ENCODE peak calls at places on chromosomes 5 and 9, in nine cellular contexts. K is cardiac fibroblast, E is HCT116, T is body of pancreas, J is fibroblast of lung, C is HFF-Myc, B is choroid plexus epithelial cell, R is lower lobe of right lung, V is neural progenitor cell. M is an unnamed sample.

GRCh38 chr9:121902483-121903135 is 190.5 kb downstream of the TTLL11 start:
- DNase-seq in K (peak; percentile 96), E (no peak), T (no peak), J (peak; percentile 96), C (peak; percentile 93), B (peak; percentile 99), R (no peak), V (no peak), M (no peak)

GRCh38 chr9:128638580-128638979 is 18.1 kb downstream of the DYNC2I2 start:
- DNase-seq in K (no peak), E (no peak), T (no peak), J (no peak), C (no peak), B (no peak), R (no peak), V (no peak), M (no peak)

GRCh38 chr9:95440447-95440846 is 76.3 kb downstream of the PTCH1 start:
- DNase-seq in K (no peak), E (no peak), T (no peak), J (no peak), C (no peak), B (no peak), R (no peak), V (no peak), M (no peak)

GRCh38 chr9:105438136-105438839 is 9.5 kb upstream of the FSD1L start:
- DNase-seq in K (peak; percentile 73), E (no peak), T (no peak), J (peak; percentile 85), C (no peak), B (peak; percentile 94), R (no peak), V (no peak), M (no peak)

GRCh38 chr5:73152411-73153388 is 20.3 kb upstream of the TMEM174 start:
- DNase-seq in K (no peak), E (peak; percentile 6), T (no peak), J (no peak), C (no peak), B (no peak), R (no peak), V (no peak), M (no peak)

GRCh38 chr5:132055441-132055807 is 5.0 kb upstream of the IL3 start:
- DNase-seq in K (no peak), E (no peak), T (no peak), J (no peak), C (no peak), B (no peak), R (no peak), V (no peak), M (no peak)

GRCh38 chr5:175680020-175680419 is 22.1 kb downstream of the HRH2 start:
- DNase-seq in K (no peak), E (no peak), T (no peak), J (no peak), C (no peak), B (no peak), R (no peak), V (no peak), M (no peak)

GRCh38 chr5:55594636-55595035 is 59.9 kb upstream of the PLPP1 start:
- DNase-seq in K (peak; percentile 73), E (no peak), T (no peak), J (no peak), C (no peak), B (no peak), R (no peak), V (no peak), M (no peak)

GRCh38 chr9:134057751-134058701 is 9.8 kb downstream of the BRD3 start:
- DNase-seq in K (no peak), E (no peak), T (peak; percentile 14), J (no peak), C (no peak), B (no peak), R (peak; percentile 43), V (peak; percentile 14), M (peak; percentile 38)

GRCh38 chr9:117046666-117047327 is 359.7 kb downstream of the TRIM32 start:
- DNase-seq in K (peak; percentile 3), E (no peak), T (no peak), J (no peak), C (no peak), B (peak; percentile 13), R (no peak), V (no peak), M (no peak)

GRCh38 chr9:129287595-129288305 is 109.7 kb upstream of the IER5L start:
- DNase-seq in K (no peak), E (no peak), T (no peak), J (no peak), C (no peak), B (no peak), R (peak; percentile 34), V (no peak), M (no peak)

GRCh38 chr9:134784612-134785305 is 95.9 kb upstream of the FCN2 start:
- DNase-seq in K (no peak), E (no peak), T (no peak), J (no peak), C (no peak), B (no peak), R (no peak), V (peak; percentile 63), M (no peak)

GRCh38 chr9:127723450-127723849 is 7.6 kb downstream of the TTC16 start:
- DNase-seq in K (peak; percentile 41), E (no peak), T (no peak), J (peak; percentile 67), C (no peak), B (peak; percentile 35), R (no peak), V (no peak), M (no peak)

GRCh38 chr9:122190597-122191381 is 31.1 kb downstream of the MORN5 start:
- DNase-seq in K (peak; percentile 20), E (no peak), T (no peak), J (no peak), C (no peak), B (no peak), R (no peak), V (no peak), M (no peak)

GRCh38 chr5:78920604-78921003 is 64.5 kb downstream of the ARSB start:
- DNase-seq in K (peak; percentile 63), E (no peak), T (no peak), J (peak; percentile 74), C (peak; percentile 6), B (peak; percentile 84), R (no peak), V (no peak), M (no peak)
- TF ChIP-seq CTCF in K (peak; percentile 52), E (no peak), T (no peak), J (peak; percentile 70), C (peak; percentile 33), B (peak; percentile 77), R (no peak), V (peak; percentile 30), M (no peak)

DNA sequence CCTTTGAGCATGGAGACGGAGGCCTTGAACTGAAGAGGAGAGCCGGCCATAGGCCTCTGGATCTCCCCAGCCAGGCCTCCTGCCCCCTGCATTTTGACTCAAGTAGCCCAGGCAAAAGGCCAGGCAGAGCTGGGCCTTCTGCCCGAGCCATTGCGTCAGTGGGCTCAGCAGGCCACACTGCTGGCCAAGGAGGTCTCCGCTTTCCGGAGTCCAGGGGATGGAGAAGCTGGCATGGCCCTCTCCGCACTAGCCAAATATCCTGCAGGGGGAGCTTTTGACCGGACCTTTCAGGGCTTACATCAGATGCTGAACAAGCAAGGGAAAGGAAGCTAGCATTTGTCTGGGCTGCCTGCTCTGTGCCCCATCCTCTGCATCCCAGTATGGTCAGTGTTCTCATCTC is 386.8 kb downstream of the TRIM36 start:
- DNase-seq in K (no peak), E (no peak), T (no peak), J (no peak), C (no peak), B (no peak), R (peak; percentile 47), V (peak; percentile 20), M (no peak)
- TF ChIP-seq CTCF in K (no peak), E (peak; percentile 23), T (no peak), J (no peak), C (no peak), B (no peak), R (no peak), V (peak; percentile 40), M (no peak)

GRCh38 chr5:142922223-142922952 is 152.2 kb downstream of the ARHGAP26 start:
- DNase-seq in K (peak; percentile 72), E (no peak), T (no peak), J (peak; percentile 77), C (no peak), B (peak; percentile 79), R (no peak), V (peak; percentile 50), M (no peak)
- TF ChIP-seq CTCF in K (peak; percentile 43), E (peak; percentile 51), T (peak; percentile 37), J (peak; percentile 39), C (no peak), B (peak; percentile 42), R (peak; percentile 49), V (peak; percentile 60), M (peak; percentile 63)

GRCh38 chr9:696332-697090 is 145.0 kb upstream of the DMRT1 start:
- DNase-seq in K (peak; percentile 85), E (no peak), T (no peak), J (peak; percentile 68), C (no peak), B (peak; percentile 83), R (no peak), V (no peak), M (no peak)
- TF ChIP-seq CTCF in K (peak; percentile 41), E (no peak), T (no peak), J (peak; percentile 39), C (peak; percentile 30), B (peak; percentile 41), R (no peak), V (no peak), M (no peak)

DNA sequence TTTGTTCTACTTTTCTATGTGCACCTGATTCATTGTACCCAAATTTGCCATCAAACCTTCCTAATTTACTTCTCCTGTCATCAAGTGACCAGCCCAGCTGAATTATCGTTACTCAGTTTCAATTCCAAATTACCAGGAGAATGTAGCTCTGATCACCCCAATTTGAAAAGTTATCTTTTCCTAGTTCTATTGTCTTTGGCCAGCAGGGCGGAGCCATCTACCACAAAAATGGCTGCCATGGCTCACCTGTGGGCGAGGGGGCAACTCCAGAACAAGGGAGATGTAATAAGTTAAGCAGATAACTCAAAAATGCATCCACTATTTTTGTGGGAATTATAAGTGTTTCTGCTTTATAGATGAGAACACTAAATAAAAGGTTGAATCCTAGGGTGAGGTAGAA is 133.8 kb upstream of the MOCS2 start:
- DNase-seq in K (no peak), E (no peak), T (no peak), J (no peak), C (no peak), B (no peak), R (no peak), V (no peak), M (no peak)
- TF ChIP-seq CTCF in K (no peak), E (peak; percentile 60), T (no peak), J (no peak), C (no peak), B (no peak), R (no peak), V (peak; percentile 14), M (no peak)

GRCh38 chr5:93741136-93741811 is at the start of gene POU5F2:
- DNase-seq in K (no peak), E (no peak), T (no peak), J (no peak), C (no peak), B (no peak), R (no peak), V (no peak), M (no peak)
- TF ChIP-seq CTCF in K (no peak), E (peak; percentile 31), T (no peak), J (no peak), C (no peak), B (no peak), R (no peak), V (peak; percentile 16), M (no peak)

GRCh38 chr9:38068616-38068865 is 486 bp downstream of the SHB start:
- DNase-seq in K (peak; percentile 61), E (no peak), T (peak; percentile 51), J (peak; percentile 58), C (no peak), B (peak; percentile 69), R (no peak), V (no peak), M (no peak)
- TF ChIP-seq CTCF in K (peak; percentile 40), E (no peak), T (no peak), J (peak; percentile 39), C (peak; percentile 41), B (peak; percentile 58), R (no peak), V (no peak), M (no peak)